ENCODE peak calls at places on chromosomes 12 and 14, in seven cellular contexts. T is A549, G is SK-N-SH, U is K562, C is GM12878, Z is HepG2, P is H1. I is an unnamed sample.

GRCh38 chr12:52232916-52233461 is at the start of gene KRT7:
- DNase-seq in T (peak), G (peak), U (no peak), C (no peak), Z (no peak), P (peak), I (peak)

GRCh38 chr12:92627511-92627910 is 75.3 kb upstream of the PLEKHG7 start:
- DNase-seq in T (no peak), G (no peak), U (no peak), C (no peak), Z (no peak), P (no peak), I (no peak)

GRCh38 chr14:64400829-64401459 is 12.8 kb downstream of the MTHFD1 start:
- DNase-seq in T (no peak), G (no peak), U (no peak), C (no peak), Z (no peak), P (no peak), I (no peak)

GRCh38 chr14:81471062-81471461 is 62.6 kb downstream of the SEL1L start:
- DNase-seq in T (no peak), G (no peak), U (no peak), C (no peak), Z (no peak), P (no peak), I (no peak)

GRCh38 chr14:33282181-33282580 is 343.5 kb downstream of the NPAS3 start:
- DNase-seq in T (no peak), G (no peak), U (no peak), C (no peak), Z (no peak), P (no peak), I (no peak)

GRCh38 chr14:32635103-32635719 is 303.5 kb upstream of the NPAS3 start:
- DNase-seq in T (no peak), G (no peak), U (no peak), C (no peak), Z (no peak), P (no peak), I (no peak)

GRCh38 chr12:3604750-3605638 is 114.0 kb downstream of the PRMT8 start:
- DNase-seq in T (no peak), G (peak), U (no peak), C (no peak), Z (no peak), P (peak), I (peak)

GRCh38 chr14:90522585-90523191 is 125.9 kb downstream of the CALM1 start:
- DNase-seq in T (no peak), G (peak), U (no peak), C (no peak), Z (no peak), P (no peak), I (no peak)

GRCh38 chr12:131555197-131555820 is 155.6 kb upstream of the SFSWAP start:
- DNase-seq in T (no peak), G (peak), U (no peak), C (no peak), Z (no peak), P (no peak), I (no peak)

GRCh38 chr12:110501378-110501721 is 561 bp downstream of the VPS29 start:
- DNase-seq in T (peak), G (peak), U (no peak), C (no peak), Z (peak), P (no peak), I (no peak)

GRCh38 chr12:2855546-2855945 is 1.3 kb downstream of the TEX52 start:
- DNase-seq in T (no peak), G (no peak), U (no peak), C (no peak), Z (no peak), P (no peak), I (no peak)

GRCh38 chr12:32595251-32595650 is 83.8 kb upstream of the DNM1L start:
- DNase-seq in T (no peak), G (no peak), U (no peak), C (no peak), Z (no peak), P (no peak), I (no peak)

GRCh38 chr14:103694572-103695026 is 20.7 kb downstream of the XRCC3 start:
- DNase-seq in T (no peak), G (no peak), U (no peak), C (no peak), Z (no peak), P (no peak), I (no peak)

GRCh38 chr14:25231006-25231405 is 181.1 kb upstream of the STXBP6 start:
- DNase-seq in T (no peak), G (no peak), U (no peak), C (no peak), Z (no peak), P (no peak), I (no peak)

GRCh38 chr12:123801573-123802178 is 39.6 kb downstream of the DNAH10 start:
- DNase-seq in T (peak), G (no peak), U (no peak), C (no peak), Z (no peak), P (no peak), I (no peak)

GRCh38 chr12:131087991-131088700 is 134.4 kb downstream of the ADGRD1 start:
- DNase-seq in T (no peak), G (no peak), U (no peak), C (no peak), Z (no peak), P (peak), I (peak)

GRCh38 chr12:117059156-117059555 is 40.1 kb downstream of the TESC start:
- DNase-seq in T (no peak), G (no peak), U (no peak), C (no peak), Z (no peak), P (no peak), I (no peak)

GRCh38 chr12:23899434-23899833 is 50.0 kb downstream of the SOX5 start:
- DNase-seq in T (no peak), G (no peak), U (no peak), C (no peak), Z (no peak), P (no peak), I (no peak)

GRCh38 chr12:88816201-88816600 is 235.9 kb upstream of the KITLG start:
- DNase-seq in T (no peak), G (no peak), U (no peak), C (no peak), Z (no peak), P (no peak), I (no peak)

GRCh38 chr12:55663391-55663790 is 26.7 kb downstream of the OR10P1 start:
- DNase-seq in T (no peak), G (no peak), U (no peak), C (no peak), Z (no peak), P (no peak), I (no peak)

GRCh38 chr12:48680861-48681260 is 1.2 kb downstream of the KANSL2 start:
- DNase-seq in T (no peak), G (no peak), U (no peak), C (no peak), Z (no peak), P (peak), I (no peak)

GRCh38 chr14:74524076-74524812 is 30.7 kb downstream of the ISCA2 start:
- DNase-seq in T (no peak), G (no peak), U (no peak), C (no peak), Z (no peak), P (no peak), I (no peak)

GRCh38 chr12:131454418-131455217 is 256.3 kb upstream of the SFSWAP start:
- DNase-seq in T (peak), G (peak), U (peak), C (no peak), Z (peak), P (peak), I (peak)

GRCh38 chr12:97716356-97716755 is 253.8 kb downstream of the RMST start:
- DNase-seq in T (peak), G (peak), U (no peak), C (no peak), Z (peak), P (no peak), I (peak)

GRCh38 chr14:59771577-59771976 is 99.0 kb downstream of the RTN1 start:
- DNase-seq in T (no peak), G (peak), U (no peak), C (no peak), Z (no peak), P (no peak), I (no peak)

GRCh38 chr12:58026421-58026820 is 85.1 kb downstream of the ATP23 start:
- DNase-seq in T (no peak), G (no peak), U (no peak), C (no peak), Z (no peak), P (no peak), I (no peak)

GRCh38 chr12:127559349-127560040 is 707.5 kb upstream of the TMEM132C start:
- DNase-seq in T (no peak), G (peak), U (peak), C (peak), Z (no peak), P (peak), I (peak)

GRCh38 chr12:64757778-64758177 is 1.4 kb downstream of the GNS start:
- DNase-seq in T (no peak), G (no peak), U (no peak), C (no peak), Z (no peak), P (no peak), I (no peak)

GRCh38 chr12:110762891-110763290 is 20.2 kb upstream of the PPP1CC start:
- DNase-seq in T (no peak), G (no peak), U (peak), C (no peak), Z (no peak), P (no peak), I (no peak)

GRCh38 chr12:60101715-60102114 is 505.9 kb downstream of the SLC16A7 start:
- DNase-seq in T (no peak), G (no peak), U (no peak), C (no peak), Z (no peak), P (no peak), I (no peak)

GRCh38 chr12:50195832-50196231 is 28.7 kb upstream of the CERS5 start:
- DNase-seq in T (no peak), G (no peak), U (no peak), C (no peak), Z (no peak), P (no peak), I (no peak)
- TF ChIP-seq USF2 in T (no peak), G (no peak), U (no peak), C (no peak), Z (no peak), P (no peak), I (no peak)

DNA sequence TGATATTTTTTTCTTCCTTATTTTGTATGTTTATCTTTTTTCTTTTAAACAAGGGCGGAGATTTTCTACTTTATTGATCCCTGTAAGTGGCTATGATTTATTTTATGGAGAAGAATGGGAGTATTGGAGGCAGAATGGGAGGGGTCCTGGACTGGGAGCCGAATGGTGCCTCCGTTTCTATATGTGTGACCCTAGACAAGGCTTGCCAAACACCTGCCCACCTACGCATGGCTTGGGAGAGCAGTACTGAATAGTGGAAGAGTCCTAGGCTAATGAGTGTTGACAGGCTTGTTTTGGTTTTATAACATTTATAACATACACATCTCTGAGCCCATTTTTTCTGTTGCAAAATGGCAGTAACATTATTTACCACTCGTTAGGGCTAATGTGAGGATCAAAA is 29.0 kb downstream of the STK38L start:
- DNase-seq in T (no peak), G (no peak), U (no peak), C (no peak), Z (no peak), P (no peak), I (no peak)
- TF ChIP-seq MAX in T (no peak), G (no peak), U (no peak), C (no peak), Z (no peak), P (no peak), I (no peak)

GRCh38 chr12:105766029-105766428 is 372.7 kb downstream of the NUAK1 start:
- DNase-seq in T (no peak), G (no peak), U (no peak), C (no peak), Z (no peak), P (no peak), I (no peak)

GRCh38 chr12:105765053-105766019 is 373.4 kb downstream of the NUAK1 start:
- DNase-seq in T (no peak), G (no peak), U (no peak), C (peak), Z (no peak), P (no peak), I (no peak)

GRCh38 chr12:105764216-105764835 is 374.4 kb downstream of the NUAK1 start:
- DNase-seq in T (no peak), G (no peak), U (no peak), C (no peak), Z (no peak), P (no peak), I (no peak)

GRCh38 chr12:105759172-105759571 is 379.6 kb downstream of the NUAK1 start:
- DNase-seq in T (no peak), G (no peak), U (no peak), C (no peak), Z (no peak), P (no peak), I (no peak)

DNA sequence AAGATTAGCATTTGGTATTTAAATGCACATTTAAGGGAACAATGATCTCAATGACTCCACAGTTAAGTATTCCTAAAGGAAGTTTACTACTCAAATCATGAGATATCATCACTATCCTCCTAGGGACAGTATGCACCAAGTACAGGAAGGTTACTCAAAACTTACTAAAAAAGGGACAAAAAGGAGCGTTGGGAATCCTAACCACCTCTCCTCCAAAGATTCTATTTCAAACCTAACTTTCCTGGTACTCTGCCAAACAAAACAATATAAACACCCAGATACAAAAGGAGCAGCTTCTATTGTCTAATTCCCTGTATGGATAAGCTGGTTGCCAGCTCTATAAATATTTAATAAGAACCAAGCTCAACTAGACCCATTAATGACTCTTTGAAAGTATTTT is 377.7 kb downstream of the NUAK1 start:
- DNase-seq in T (no peak), G (no peak), U (no peak), C (no peak), Z (no peak), P (no peak), I (no peak)
- TF ChIP-seq USF2 in T (no peak), G (no peak), U (no peak), C (no peak), Z (no peak), P (no peak), I (no peak)

GRCh38 chr14:55448146-55448614 is 7.8 kb upstream of the TBPL2 start:
- DNase-seq in T (peak), G (no peak), U (peak), C (no peak), Z (no peak), P (no peak), I (no peak)
- TF ChIP-seq MAX in T (peak), G (no peak), U (no peak), C (no peak), Z (no peak), P (no peak), I (no peak)

DNA sequence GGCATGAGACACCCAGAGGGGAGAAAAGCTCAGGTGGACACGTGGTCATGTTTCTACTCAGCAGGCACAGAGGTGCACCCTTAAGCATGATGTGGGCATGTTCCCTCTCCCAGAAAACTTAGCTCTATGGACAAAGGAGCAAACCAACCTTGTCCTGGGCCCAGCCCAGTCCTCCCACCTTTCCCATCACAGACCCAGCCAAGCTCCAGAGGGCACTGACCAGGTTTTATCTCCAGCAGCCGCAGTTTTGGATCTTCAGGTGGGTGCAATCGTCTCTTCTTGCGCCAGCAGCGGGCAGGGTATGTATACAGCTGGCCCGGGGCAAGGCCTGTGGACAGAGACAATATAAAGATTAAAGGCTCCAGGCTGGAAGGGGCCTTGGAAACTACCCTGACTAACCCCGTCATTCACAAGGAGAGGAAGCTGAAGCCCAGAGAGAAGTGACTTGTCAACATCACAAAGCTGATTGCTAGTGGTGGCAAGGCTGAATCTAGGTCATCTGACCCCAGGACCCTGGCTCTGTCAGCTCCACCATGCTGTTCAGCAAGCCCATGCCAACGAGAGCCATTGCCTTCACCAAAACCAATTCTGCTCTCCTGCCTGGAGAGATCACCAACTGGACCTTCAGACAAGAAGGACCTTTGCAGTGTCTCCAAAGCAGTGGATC is 140.7 kb downstream of the DPF3 start:
- DNase-seq in T (no peak), G (no peak), U (no peak), C (no peak), Z (no peak), P (no peak), I (no peak)
- TF ChIP-seq USF2 in T (no peak), G (no peak), U (no peak), C (no peak), Z (no peak), P (no peak), I (no peak)

GRCh38 chr14:52023518-52023917 is 34.2 kb downstream of the RTRAF start:
- DNase-seq in T (no peak), G (no peak), U (no peak), C (no peak), Z (no peak), P (no peak), I (no peak)
- TF ChIP-seq MAX in T (no peak), G (no peak), U (no peak), C (no peak), Z (no peak), P (no peak), I (no peak)

GRCh38 chr14:99145307-99145706 is 126.7 kb downstream of the BCL11B start:
- DNase-seq in T (no peak), G (no peak), U (no peak), C (no peak), Z (no peak), P (no peak), I (no peak)

GRCh38 chr14:99148131-99148530 is 123.9 kb downstream of the BCL11B start:
- DNase-seq in T (no peak), G (no peak), U (no peak), C (no peak), Z (no peak), P (no peak), I (no peak)

GRCh38 chr14:99146991-99147740 is 124.8 kb downstream of the BCL11B start:
- DNase-seq in T (no peak), G (no peak), U (no peak), C (no peak), Z (no peak), P (no peak), I (no peak)

GRCh38 chr14:99150236-99150635 is 121.8 kb downstream of the BCL11B start:
- DNase-seq in T (no peak), G (no peak), U (no peak), C (no peak), Z (no peak), P (no peak), I (no peak)

GRCh38 chr14:99148861-99149610 is 123.0 kb downstream of the BCL11B start:
- DNase-seq in T (no peak), G (no peak), U (no peak), C (no peak), Z (no peak), P (no peak), I (no peak)
- TF ChIP-seq USF2 in T (no peak), G (no peak), U (no peak), C (no peak), Z (no peak), P (no peak), I (no peak)

GRCh38 chr12:132827763-132828703 is 636 bp downstream of the GOLGA3 start:
- DNase-seq in T (peak), G (no peak), U (peak), C (no peak), Z (peak), P (no peak), I (no peak)
- TF ChIP-seq MAX in T (no peak), G (no peak), U (no peak), C (no peak), Z (no peak), P (no peak), I (no peak)

GRCh38 chr12:71556881-71557280 is 106.8 kb downstream of the ZFC3H1 start:
- DNase-seq in T (peak), G (no peak), U (no peak), C (no peak), Z (peak), P (no peak), I (no peak)
- TF ChIP-seq USF2 in T (no peak), G (no peak), U (no peak), C (no peak), Z (no peak), P (no peak), I (no peak)